ENCODE peak calls at places on chromosomes 16 and 17, in nine cellular contexts. S is lung, I is suprapubic skin, G is WERI-Rb-1, R is endodermal cell, D is fibroblast of mammary gland, J is RWPE2, E is OCI-LY7, L is astrocyte of the spinal cord. B is an unnamed sample.

GRCh38 chr16:85649411-85649977 is 36.4 kb downstream of the GSE1 start:
- DNase-seq in D (no peak), L (no peak), R (no peak), G (no peak), I (no peak), S (no peak), E (no peak), J (no peak), B (no peak)

GRCh38 chr17:44971776-44972483 is 3.8 kb upstream of the C1QL1 start:
- DNase-seq in I (no peak), S (no peak), R (peak; percentile 92), L (peak; percentile 24), G (peak; percentile 47), D (peak; percentile 68), E (no peak), J (no peak), B (no peak)

GRCh38 chr16:82136956-82137818 is 32.8 kb downstream of the MPHOSPH6 start:
- DNase-seq in J (no peak), E (no peak), S (no peak), L (peak; percentile 36), R (no peak), I (no peak), G (no peak), D (peak; percentile 46), B (no peak)

GRCh38 chr17:58321571-58322525 is 6.7 kb downstream of the TSPOAP1 start:
- DNase-seq in I (no peak), S (no peak), R (peak; percentile 32), E (no peak), G (no peak), L (no peak), J (peak; percentile 24), D (no peak), B (no peak)

GRCh38 chr16:56257260-56257659 is 66.0 kb downstream of the GNAO1 start:
- DNase-seq in S (no peak), R (no peak), G (no peak), L (no peak), D (no peak), J (no peak), E (no peak), I (no peak), B (peak; percentile 22)

GRCh38 chr17:38444151-38444550 is 15.9 kb downstream of the ARHGAP23 start:
- DNase-seq in G (peak; percentile 78), E (peak; percentile 74), D (peak; percentile 66), L (peak; percentile 62), R (peak; percentile 94), S (peak; percentile 64), I (no peak), J (peak; percentile 81), B (no peak)

GRCh38 chr17:45060382-45060823 is 714 bp upstream of the NMT1 start:
- DNase-seq in L (no peak), I (no peak), D (no peak), R (no peak), E (no peak), G (no peak), J (no peak), S (no peak), B (no peak)

GRCh38 chr17:35795007-35795870 is at the start of gene MMP28:
- DNase-seq in S (peak; percentile 64), J (no peak), G (peak; percentile 51), E (no peak), L (no peak), I (peak; percentile 78), D (no peak), R (peak; percentile 87), B (no peak)

GRCh38 chr16:17238285-17239028 is 232.3 kb downstream of the XYLT1 start:
- DNase-seq in G (no peak), I (no peak), R (no peak), S (no peak), J (no peak), E (no peak), L (no peak), D (peak; percentile 50), B (no peak)

GRCh38 chr16:86919073-86919472 is 340.7 kb downstream of the FOXL1 start:
- DNase-seq in E (no peak), D (no peak), I (no peak), G (no peak), S (no peak), J (no peak), R (no peak), L (no peak), B (no peak)

DNA sequence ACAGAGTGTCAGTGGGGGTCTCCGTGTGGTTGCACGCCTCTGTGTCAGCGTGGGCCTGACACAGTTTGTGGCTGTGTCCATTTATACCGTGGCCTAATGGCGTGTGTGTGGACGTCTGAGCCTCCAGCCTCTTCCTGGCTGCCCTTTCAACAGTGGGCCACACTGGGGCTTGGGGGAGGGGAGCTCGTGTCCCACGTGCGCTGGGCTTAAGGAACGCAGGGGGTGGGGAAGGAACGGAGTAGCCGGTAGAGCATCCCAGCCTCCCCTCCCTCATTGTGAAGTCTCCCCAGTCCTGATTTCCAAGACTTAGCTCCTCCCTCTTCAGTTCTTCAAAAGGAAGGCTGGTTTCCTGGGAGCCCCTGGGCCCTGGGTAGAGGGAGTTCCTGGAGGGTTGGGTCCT is 9.5 kb upstream of the HES7 start:
- DNase-seq in L (no peak), E (no peak), G (no peak), D (no peak), S (no peak), R (peak; percentile 72), J (no peak), I (no peak), B (no peak)
- H3K4me3 ChIP-seq in L (no peak overlapping the region), E (no peak overlapping the region), G (no peak overlapping the region), D (no peak overlapping the region), S (no peak overlapping the region), R (no peak overlapping the region), J (no peak overlapping the region), I (no peak overlapping the region), B (no peak overlapping the region)

DNA sequence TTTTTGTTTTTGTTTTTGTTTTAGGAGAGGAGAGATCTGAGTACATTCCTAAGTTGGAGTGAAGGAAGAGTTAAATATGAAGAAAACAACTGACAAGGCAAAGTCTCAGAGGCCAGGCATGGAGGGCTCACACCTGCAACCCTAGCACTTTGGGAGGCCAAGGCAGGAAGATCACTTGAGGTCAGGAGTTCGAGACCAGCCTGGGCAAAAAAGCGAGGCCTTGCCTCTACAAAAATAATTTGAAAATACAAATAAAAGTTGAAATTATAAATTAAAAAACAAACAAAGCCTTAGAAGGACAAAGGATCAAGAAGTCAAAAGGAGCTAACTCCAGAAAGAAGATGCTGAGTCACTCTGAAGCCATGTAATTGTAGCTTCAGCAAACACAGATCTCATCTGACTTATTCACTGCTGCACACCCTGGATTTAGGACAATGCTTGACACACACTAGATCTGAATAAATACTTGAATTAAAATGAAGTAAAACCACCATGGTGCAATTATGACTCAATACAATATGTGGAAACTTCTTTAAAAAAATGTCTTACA is 9.1 kb downstream of the CEP20 start:
- DNase-seq in R (no peak), E (no peak), S (no peak), J (no peak), L (peak; percentile 84), D (peak; percentile 95), I (no peak), G (no peak), B (peak; percentile 25)
- TF ChIP-seq CTCF in R (no peak), E (no peak), S (no peak), J (no peak), L (no peak), D (no peak), I (no peak), G (no peak), B (no peak)

DNA sequence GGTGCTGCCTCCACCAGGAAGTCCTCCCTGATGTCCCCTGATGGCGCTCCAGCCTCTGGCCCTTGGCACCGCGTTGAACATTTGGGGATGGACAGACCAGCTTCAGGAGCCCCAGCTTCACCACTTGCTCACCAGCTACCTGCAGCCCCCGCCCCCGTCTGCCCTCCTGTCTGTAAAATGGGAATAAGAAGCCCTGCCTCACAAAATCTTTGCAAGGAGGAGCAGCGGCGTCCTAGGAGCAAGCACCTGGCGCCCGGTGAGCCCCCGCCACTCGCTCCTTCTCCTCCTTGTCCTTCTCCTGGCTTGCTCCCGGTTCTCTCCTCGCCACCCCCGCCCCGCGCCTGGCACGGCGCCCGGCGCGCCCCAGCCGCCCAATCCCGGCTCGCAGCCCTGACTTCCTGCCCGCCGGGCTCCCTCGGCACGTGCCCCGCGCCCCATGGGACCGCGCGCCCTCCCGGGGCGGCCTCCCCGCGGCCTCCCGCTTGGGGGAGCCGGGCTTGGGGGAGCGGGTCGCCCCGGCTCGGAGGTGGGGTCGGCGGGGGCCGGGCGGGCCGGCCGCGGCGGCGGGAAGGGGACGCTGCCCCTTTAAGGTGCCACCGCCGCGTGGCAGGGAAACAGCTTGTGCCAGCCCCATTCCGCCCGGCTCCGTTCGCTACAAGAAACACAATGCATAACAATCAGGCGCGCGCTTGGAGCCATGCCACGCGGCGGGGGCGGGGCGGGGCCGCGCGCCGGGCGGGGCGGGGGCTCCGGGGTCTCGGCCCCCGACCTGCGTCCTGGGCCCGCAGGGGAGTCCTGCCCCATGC is 9.1 kb upstream of the PPP1R1B start:
- DNase-seq in D (peak; percentile 20), S (peak; percentile 67), J (peak; percentile 82), R (peak; percentile 80), G (peak; percentile 54), L (no peak), E (peak; percentile 77), I (no peak), B (no peak)
- H3K4me3 ChIP-seq in D (peak overlapping the region; percentile 54), S (peak overlapping the region; percentile 22), J (peak overlapping the region; percentile 53), R (peak overlapping the region; percentile 71), G (peak overlapping the region; percentile 85), L (peak overlapping the region; percentile 51), E (peak overlapping the region; percentile 65), I (peak overlapping the region; percentile 74), B (peak overlapping the region; percentile 42)

GRCh38 chr17:792277-792676 is 10.1 kb downstream of the MRM3 start:
- DNase-seq in R (peak; percentile 69), J (no peak), S (no peak), D (peak; percentile 27), I (no peak), G (no peak), E (no peak), L (no peak), B (no peak)
- TF ChIP-seq CTCF in R (peak; percentile 47), J (no peak), S (no peak), D (no peak), I (no peak), G (no peak), E (peak; percentile 19), L (peak; percentile 14), B (no peak)

GRCh38 chr16:4499196-4499555 is 23.0 kb downstream of the HMOX2 start:
- DNase-seq in R (no peak), I (no peak), D (no peak), S (no peak), G (no peak), J (no peak), L (no peak), E (no peak), B (no peak)

GRCh38 chr16:4505356-4506153 is 29.4 kb downstream of the HMOX2 start:
- DNase-seq in S (peak; percentile 46), I (no peak), R (no peak), J (no peak), D (no peak), G (no peak), L (no peak), E (peak; percentile 90), B (no peak)

GRCh38 chr16:4500283-4500682 is 24.1 kb downstream of the HMOX2 start:
- DNase-seq in E (no peak), S (no peak), I (no peak), R (no peak), D (peak; percentile 85), G (no peak), L (peak; percentile 79), J (no peak), B (peak; percentile 55)

GRCh38 chr16:4498546-4499195 is 22.5 kb downstream of the HMOX2 start:
- DNase-seq in E (no peak), I (no peak), D (no peak), S (no peak), J (no peak), L (no peak), G (no peak), R (no peak), B (no peak)

GRCh38 chr16:4501071-4501478 is 24.9 kb downstream of the HMOX2 start:
- DNase-seq in J (no peak), S (no peak), R (no peak), D (peak; percentile 48), G (no peak), E (no peak), L (peak; percentile 32), I (no peak), B (no peak)
- H3K4me3 ChIP-seq in J (no peak overlapping the region), S (no peak overlapping the region), R (no peak overlapping the region), D (no peak overlapping the region), G (no peak overlapping the region), E (no peak overlapping the region), L (no peak overlapping the region), I (peak overlapping the region; percentile 26), B (no peak overlapping the region)

B was measured in HFF-Myc.